ENCODE peak calls at places on chromosome 2, in seven cellular contexts. S, W, Z, K, B, L and I are unnamed samples.

GRCh38 chr2:69583434-69583833 is 60.1 kb downstream of the AAK1 start:
- DNase-seq in K (no peak), B (no peak), S (no peak), W (no peak), Z (no peak), L (no peak), I (no peak)

GRCh38 chr2:101861382-101861781 is 130.4 kb upstream of the IL1R2 start:
- DNase-seq in W (no peak), B (no peak), L (no peak), S (no peak), K (no peak), Z (no peak), I (no peak)

GRCh38 chr2:172335731-172336130 is 91.7 kb upstream of the ITGA6 start:
- DNase-seq in B (no peak), L (no peak), K (no peak), S (no peak), W (no peak), Z (no peak), I (no peak)

GRCh38 chr2:160324161-160324768 is 124.2 kb upstream of the ITGB6 start:
- DNase-seq in Z (peak; percentile 44), L (no peak), W (peak; percentile 65), B (peak; percentile 44), K (peak; percentile 26), S (peak; percentile 37), I (no peak)

GRCh38 chr2:45960057-45960863 is 308.8 kb downstream of the PRKCE start:
- DNase-seq in S (no peak), Z (no peak), L (no peak), K (no peak), B (no peak), W (no peak), I (peak; percentile 11)

GRCh38 chr2:233250568-233250967 is 905 bp upstream of the ATG16L1 start:
- DNase-seq in S (no peak), Z (no peak), B (no peak), L (no peak), K (no peak), W (no peak), I (no peak)

GRCh38 chr2:26568076-26568890 is 72.9 kb downstream of the CIB4 start:
- DNase-seq in W (no peak), S (no peak), K (no peak), L (no peak), B (no peak), Z (no peak), I (no peak)

GRCh38 chr2:29212009-29212408 is 96.8 kb downstream of the CLIP4 start:
- DNase-seq in B (no peak), L (no peak), S (peak; percentile 3), K (no peak), Z (no peak), W (no peak), I (no peak)

GRCh38 chr2:30231726-30232026 is 342 bp downstream of the LBH start:
- DNase-seq in B (no peak), K (no peak), S (no peak), Z (no peak), W (no peak), L (no peak), I (no peak)

GRCh38 chr2:170498559-170498958 is 216.6 kb upstream of the SP5 start:
- DNase-seq in Z (no peak), B (no peak), K (no peak), L (no peak), S (no peak), W (no peak), I (no peak)

GRCh38 chr2:170503563-170503962 is 211.6 kb upstream of the SP5 start:
- DNase-seq in L (no peak), S (no peak), W (no peak), Z (no peak), B (no peak), K (no peak), I (no peak)

GRCh38 chr2:170500104-170500503 is 215.0 kb upstream of the SP5 start:
- DNase-seq in K (no peak), W (no peak), Z (no peak), L (no peak), B (no peak), S (no peak), I (no peak)

GRCh38 chr2:170502400-170503135 is 212.6 kb upstream of the SP5 start:
- DNase-seq in S (no peak), L (no peak), Z (no peak), B (no peak), K (no peak), W (no peak), I (no peak)

DNA sequence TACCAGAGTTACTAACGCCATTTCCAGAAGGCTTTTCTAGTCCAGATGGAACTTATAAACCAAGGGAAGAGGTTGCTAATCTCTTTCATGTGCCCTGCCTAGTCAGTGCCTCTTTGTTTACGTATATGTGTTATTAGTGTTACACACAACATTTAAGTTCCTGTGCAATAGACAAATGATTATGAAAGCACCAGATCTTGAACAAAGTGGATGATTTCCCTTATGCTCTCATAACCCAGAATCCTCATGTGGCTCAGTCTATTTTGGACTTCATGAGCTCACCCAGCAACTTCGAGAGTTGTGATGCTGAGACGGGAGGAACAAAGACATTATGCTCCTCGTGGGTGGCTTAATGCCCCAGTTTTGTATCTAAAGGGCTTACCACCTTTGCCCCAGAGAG is 214.4 kb upstream of the SP5 start:
- DNase-seq in K (no peak), B (no peak), S (no peak), L (no peak), Z (no peak), W (no peak), I (no peak)
- H3K27ac ChIP-seq in K (no peak overlapping the region), B (no peak overlapping the region), S (no peak overlapping the region), L (no peak overlapping the region), Z (no peak overlapping the region), W (no peak overlapping the region), I (peak overlapping the region; percentile 37)

GRCh38 chr2:227816507-227817274 is 3.0 kb downstream of the CCL20 start:
- DNase-seq in S (no peak), W (no peak), K (no peak), Z (no peak), L (no peak), B (no peak), I (no peak)

GRCh38 chr2:227813229-227813561 is 447 bp upstream of the CCL20 start:
- DNase-seq in B (no peak), S (no peak), Z (no peak), K (no peak), W (no peak), L (no peak), I (no peak)

GRCh38 chr2:227815066-227815465 is 1.4 kb downstream of the CCL20 start:
- DNase-seq in S (no peak), K (no peak), L (no peak), Z (no peak), W (no peak), B (no peak), I (no peak)

GRCh38 chr2:227812001-227812400 is 1.6 kb upstream of the CCL20 start:
- DNase-seq in W (no peak), B (no peak), K (no peak), Z (no peak), L (no peak), S (no peak), I (no peak)

DNA sequence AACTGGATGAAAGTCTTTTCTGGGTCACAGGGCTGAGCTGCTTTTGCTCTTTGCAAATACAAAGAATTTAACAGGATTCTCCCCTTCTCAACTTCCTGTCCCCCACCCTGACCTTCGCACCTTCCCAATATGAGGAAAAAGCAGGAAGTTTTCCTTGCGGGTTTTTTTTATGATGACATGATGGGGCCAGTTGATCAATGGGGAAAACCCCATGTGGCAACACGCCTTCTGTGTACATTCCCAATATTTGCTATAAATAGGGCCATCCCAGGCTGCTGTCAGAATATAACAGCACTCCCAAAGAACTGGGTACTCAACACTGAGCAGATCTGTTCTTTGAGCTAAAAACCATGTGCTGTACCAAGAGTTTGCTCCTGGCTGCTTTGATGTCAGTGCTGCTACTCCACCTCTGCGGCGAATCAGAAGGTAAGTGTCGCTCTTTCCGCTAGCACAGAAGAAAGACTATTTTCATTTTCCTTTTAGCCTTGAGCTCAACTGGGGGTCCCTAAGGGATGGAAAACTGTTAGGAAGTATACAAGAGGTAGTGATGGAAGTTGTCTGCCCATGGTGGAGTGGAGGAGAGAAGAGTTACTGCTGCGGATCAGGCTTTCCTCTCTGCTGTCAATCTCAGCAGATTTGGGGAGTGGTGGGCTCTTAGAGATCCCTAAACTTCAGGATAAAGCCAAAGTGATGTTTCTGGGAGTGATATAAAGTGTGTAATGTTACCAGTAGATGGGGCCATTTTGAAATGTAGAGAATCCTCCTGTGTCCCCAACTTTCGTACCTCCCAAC is at the start of gene CCL20:
- DNase-seq in S (no peak), W (no peak), Z (no peak), B (no peak), K (no peak), L (no peak), I (no peak)
- H3K27ac ChIP-seq in S (no peak within 1 kb of the TSS), W (no peak within 1 kb of the TSS), Z (no peak within 1 kb of the TSS), B (no peak within 1 kb of the TSS), K (no peak within 1 kb of the TSS), L (peak within 1 kb of the TSS; percentile 50), I (no peak within 1 kb of the TSS)

DNA sequence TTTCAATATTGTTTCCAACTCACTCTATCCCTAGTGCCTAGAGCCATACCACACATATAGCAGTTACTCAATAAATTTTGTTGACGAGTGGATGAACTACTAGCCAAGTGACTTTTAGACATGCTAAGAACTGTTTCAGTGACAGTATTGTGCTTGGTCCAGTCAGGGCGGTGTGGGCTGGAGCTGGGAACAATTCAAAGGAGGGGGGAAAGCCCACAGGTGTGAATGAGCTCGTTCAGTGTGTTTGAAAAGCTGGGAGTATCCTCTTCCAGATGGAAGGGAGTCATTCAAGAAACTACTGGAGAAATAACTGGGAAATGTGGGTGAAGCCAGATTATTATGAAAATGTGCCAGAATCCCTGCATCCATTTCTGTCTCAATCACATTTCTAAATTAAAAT is 1.7 kb upstream of the SERPINE2 start:
- DNase-seq in L (no peak), Z (no peak), S (no peak), B (no peak), K (no peak), W (no peak), I (no peak)
- H3K27ac ChIP-seq in L (no peak overlapping the region), Z (no peak overlapping the region), S (no peak overlapping the region), B (no peak overlapping the region), K (no peak overlapping the region), W (no peak overlapping the region), I (peak overlapping the region; percentile 74)

GRCh38 chr2:220932041-220932440 is 640.1 kb downstream of the EPHA4 start:
- DNase-seq in K (no peak), B (no peak), W (no peak), L (no peak), S (no peak), Z (no peak), I (no peak)

GRCh38 chr2:220935789-220936321 is 636.2 kb downstream of the EPHA4 start:
- DNase-seq in S (no peak), B (no peak), K (no peak), Z (no peak), W (no peak), L (no peak), I (no peak)

GRCh38 chr2:220940646-220941045 is 631.5 kb downstream of the EPHA4 start:
- DNase-seq in Z (no peak), B (no peak), K (no peak), S (no peak), L (no peak), W (no peak), I (no peak)

GRCh38 chr2:220937231-220937630 is 634.9 kb downstream of the EPHA4 start:
- DNase-seq in B (no peak), L (no peak), Z (no peak), S (no peak), W (no peak), K (no peak), I (no peak)

GRCh38 chr2:220936641-220937197 is 635.4 kb downstream of the EPHA4 start:
- DNase-seq in Z (no peak), B (no peak), K (no peak), L (no peak), W (no peak), S (no peak), I (no peak)
- H3K27ac ChIP-seq in Z (no peak overlapping the region), B (no peak overlapping the region), K (no peak overlapping the region), L (no peak overlapping the region), W (no peak overlapping the region), S (no peak overlapping the region), I (no peak overlapping the region)